ENCODE peak calls at places on chromosome 9, in four cellular contexts. One of them, this sample, is unnamed. For H3K27me3, the result is how much of the 10 kb centered on the place peaks cover.

GRCh38 chr9:35560625-35561337 is 44.3 kb upstream of the TESK1 start:
- DNase-seq in psoas muscle: peak
- DNase-seq in RWPE2: no peak
- DNase-seq in tibial nerve: no peak
- DNase-seq in this sample: no peak

GRCh38 chr9:72882117-72882775 is 70.6 kb downstream of the ALDH1A1 start:
- DNase-seq in psoas muscle: peak
- DNase-seq in RWPE2: no peak
- DNase-seq in tibial nerve: no peak
- DNase-seq in this sample: no peak

GRCh38 chr9:24459898-24460297 is 85.8 kb downstream of the IZUMO3 start:
- DNase-seq in psoas muscle: no peak
- DNase-seq in RWPE2: no peak
- DNase-seq in tibial nerve: no peak
- DNase-seq in this sample: no peak

GRCh38 chr9:16625831-16626230 is 244.6 kb downstream of the BNC2 start:
- DNase-seq in psoas muscle: no peak
- DNase-seq in RWPE2: no peak
- DNase-seq in tibial nerve: no peak
- DNase-seq in this sample: no peak

GRCh38 chr9:107707419-107707837 is 217.9 kb upstream of the KLF4 start:
- DNase-seq in psoas muscle: no peak
- DNase-seq in RWPE2: no peak
- DNase-seq in tibial nerve: no peak
- DNase-seq in this sample: no peak

GRCh38 chr9:30197954-30198353 is 2186.5 kb upstream of the ACO1 start:
- DNase-seq in psoas muscle: no peak
- DNase-seq in RWPE2: no peak
- DNase-seq in tibial nerve: no peak
- DNase-seq in this sample: no peak

GRCh38 chr9:124297553-124297905 is 39.8 kb downstream of the NEK6 start:
- DNase-seq in psoas muscle: peak
- DNase-seq in RWPE2: peak
- DNase-seq in tibial nerve: peak
- DNase-seq in this sample: no peak

GRCh38 chr9:122058051-122058450 is 35.1 kb downstream of the TTLL11 start:
- DNase-seq in psoas muscle: no peak
- DNase-seq in RWPE2: no peak
- DNase-seq in tibial nerve: no peak
- DNase-seq in this sample: no peak

GRCh38 chr9:1303911-1304310 is 253.8 kb downstream of the DMRT2 start:
- DNase-seq in psoas muscle: no peak
- DNase-seq in RWPE2: no peak
- DNase-seq in tibial nerve: no peak
- DNase-seq in this sample: no peak

GRCh38 chr9:21505425-21506179 is 23.5 kb upstream of the IFNE start:
- DNase-seq in psoas muscle: no peak
- DNase-seq in RWPE2: no peak
- DNase-seq in tibial nerve: no peak
- DNase-seq in this sample: no peak

GRCh38 chr9:129898205-129898604 is 62.9 kb downstream of the USP20 start:
- DNase-seq in psoas muscle: no peak
- DNase-seq in RWPE2: no peak
- DNase-seq in tibial nerve: no peak
- DNase-seq in this sample: no peak

GRCh38 chr9:83572524-83572923 is 34.3 kb upstream of the FRMD3 start:
- DNase-seq in psoas muscle: no peak
- DNase-seq in RWPE2: no peak
- DNase-seq in tibial nerve: peak
- DNase-seq in this sample: no peak

GRCh38 chr9:136047076-136047774 is 47.9 kb downstream of the NACC2 start:
- DNase-seq in psoas muscle: no peak
- DNase-seq in RWPE2: no peak
- DNase-seq in tibial nerve: no peak
- DNase-seq in this sample: no peak

GRCh38 chr9:90965141-90965910 is 163.7 kb downstream of the SYK start:
- DNase-seq in psoas muscle: no peak
- DNase-seq in RWPE2: no peak
- DNase-seq in tibial nerve: no peak
- DNase-seq in this sample: no peak

GRCh38 chr9:2837915-2838314 is 6.0 kb downstream of the PUM3 start:
- DNase-seq in psoas muscle: no peak
- DNase-seq in RWPE2: no peak
- DNase-seq in tibial nerve: no peak
- DNase-seq in this sample: no peak

GRCh38 chr9:9117866-9118265 is 1318.3 kb upstream of the DMAC1 start:
- DNase-seq in psoas muscle: no peak
- DNase-seq in RWPE2: no peak
- DNase-seq in tibial nerve: no peak
- DNase-seq in this sample: no peak

GRCh38 chr9:122819791-122820489 is 8.4 kb downstream of the PDCL start:
- DNase-seq in psoas muscle: no peak
- DNase-seq in RWPE2: no peak
- DNase-seq in tibial nerve: no peak
- DNase-seq in this sample: no peak

GRCh38 chr9:110802416-110803035 is 133.9 kb downstream of the MUSK start:
- DNase-seq in psoas muscle: no peak
- DNase-seq in RWPE2: no peak
- DNase-seq in tibial nerve: peak
- DNase-seq in this sample: no peak

GRCh38 chr9:12464910-12465512 is 228.2 kb upstream of the TYRP1 start:
- DNase-seq in psoas muscle: no peak
- DNase-seq in RWPE2: no peak
- DNase-seq in tibial nerve: peak
- DNase-seq in this sample: no peak

GRCh38 chr9:34577635-34578240 is 11.8 kb downstream of the CNTFR start:
- DNase-seq in psoas muscle: no peak
- DNase-seq in RWPE2: no peak
- DNase-seq in tibial nerve: no peak
- DNase-seq in this sample: no peak

GRCh38 chr9:121773954-121774714 is 122.7 kb downstream of the DAB2IP start:
- DNase-seq in psoas muscle: peak
- DNase-seq in RWPE2: peak
- DNase-seq in tibial nerve: no peak
- DNase-seq in this sample: no peak

GRCh38 chr9:72945391-72945790 is 7.5 kb downstream of the ALDH1A1 start:
- DNase-seq in psoas muscle: no peak
- DNase-seq in RWPE2: no peak
- DNase-seq in tibial nerve: no peak
- DNase-seq in this sample: no peak

GRCh38 chr9:135561391-135562234 is at the start of gene PAEP:
- DNase-seq in psoas muscle: no peak
- DNase-seq in RWPE2: peak
- DNase-seq in tibial nerve: no peak
- DNase-seq in this sample: no peak

GRCh38 chr9:73143606-73144328 is 7.9 kb upstream of the ANXA1 start:
- DNase-seq in psoas muscle: no peak
- DNase-seq in RWPE2: no peak
- DNase-seq in tibial nerve: no peak
- DNase-seq in this sample: no peak

GRCh38 chr9:130106860-130107848 is 53.4 kb downstream of the GPR107 start:
- DNase-seq in psoas muscle: peak
- DNase-seq in RWPE2: no peak
- DNase-seq in tibial nerve: peak
- DNase-seq in this sample: peak

GRCh38 chr9:111720170-111720569 is 58.8 kb downstream of the GNG10 start:
- DNase-seq in psoas muscle: no peak
- DNase-seq in RWPE2: no peak
- DNase-seq in tibial nerve: no peak
- DNase-seq in this sample: no peak

GRCh38 chr9:109831996-109832395 is 52.0 kb downstream of the PALM2AKAP2 start:
- DNase-seq in psoas muscle: no peak
- DNase-seq in RWPE2: no peak
- DNase-seq in tibial nerve: no peak
- DNase-seq in this sample: no peak

GRCh38 chr9:37840560-37841194 is 40.1 kb downstream of the DCAF10 start:
- DNase-seq in psoas muscle: no peak
- DNase-seq in RWPE2: peak
- DNase-seq in tibial nerve: no peak
- DNase-seq in this sample: no peak

GRCh38 chr9:69549310-69550202 is 122.6 kb downstream of the APBA1 start:
- DNase-seq in psoas muscle: no peak
- DNase-seq in RWPE2: no peak
- DNase-seq in tibial nerve: peak
- DNase-seq in this sample: peak
- TF ChIP-seq CTCF in psoas muscle: peak
- TF ChIP-seq CTCF in RWPE2: peak
- TF ChIP-seq CTCF in tibial nerve: peak
- TF ChIP-seq CTCF in this sample: peak

GRCh38 chr9:131330814-131331600 is 41.5 kb downstream of the PLPP7 start:
- DNase-seq in psoas muscle: no peak
- DNase-seq in RWPE2: no peak
- DNase-seq in tibial nerve: no peak
- DNase-seq in this sample: no peak
- H3K4me3 ChIP-seq in psoas muscle: no peak
- H3K4me3 ChIP-seq in RWPE2: no peak
- H3K4me3 ChIP-seq in tibial nerve: no peak
- H3K4me3 ChIP-seq in this sample: no peak

DNA sequence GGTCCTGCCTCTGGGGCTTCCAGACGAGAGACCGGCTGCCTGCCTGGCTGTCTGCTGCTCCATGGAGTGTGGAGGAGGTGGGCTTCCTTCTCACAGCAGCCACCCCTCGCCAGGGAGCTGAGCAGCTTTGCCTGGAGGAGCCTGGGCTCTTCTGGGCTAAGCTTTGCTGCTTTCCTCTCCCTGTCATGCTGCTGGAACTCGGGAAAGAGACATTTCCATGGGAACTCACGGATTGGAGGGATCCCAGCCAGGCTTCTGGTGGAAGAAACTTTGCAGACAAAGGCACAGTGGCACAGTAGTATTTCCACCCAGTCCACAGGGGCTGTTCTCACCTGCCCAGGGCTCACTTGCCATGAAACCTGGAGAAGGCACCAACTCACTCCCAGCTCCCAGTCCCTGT is 5.6 kb upstream of the NTNG2 start:
- DNase-seq in psoas muscle: no peak
- DNase-seq in RWPE2: no peak
- DNase-seq in tibial nerve: no peak
- DNase-seq in this sample: no peak
- H3K27me3 ChIP-seq in psoas muscle: under half
- H3K27me3 ChIP-seq in RWPE2: under half
- H3K27me3 ChIP-seq in tibial nerve: under half
- H3K27me3 ChIP-seq in this sample: under half

DNA sequence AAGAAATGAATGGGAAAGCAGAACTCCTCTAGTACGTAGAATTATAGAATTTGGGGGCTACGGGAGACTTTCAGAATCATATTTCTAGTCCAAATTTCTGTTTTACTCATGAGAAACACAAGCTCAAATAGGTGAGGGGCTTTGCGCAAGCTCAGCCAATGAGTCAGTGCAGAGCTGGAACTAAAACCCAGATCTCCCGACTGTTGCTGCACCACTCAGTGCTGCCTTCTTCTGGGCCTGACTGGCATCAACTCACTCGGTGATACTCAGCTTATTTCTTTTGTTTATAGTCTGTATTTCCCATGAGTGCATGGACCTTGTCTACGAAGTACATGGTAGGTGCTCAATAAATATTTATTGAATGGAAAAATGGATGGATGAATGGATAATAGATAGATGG is 280.2 kb downstream of the CDK5RAP2 start:
- DNase-seq in psoas muscle: no peak
- DNase-seq in RWPE2: no peak
- DNase-seq in tibial nerve: no peak
- DNase-seq in this sample: no peak
- TF ChIP-seq CTCF in psoas muscle: no peak
- TF ChIP-seq CTCF in RWPE2: no peak
- TF ChIP-seq CTCF in tibial nerve: no peak
- TF ChIP-seq CTCF in this sample: no peak

DNA sequence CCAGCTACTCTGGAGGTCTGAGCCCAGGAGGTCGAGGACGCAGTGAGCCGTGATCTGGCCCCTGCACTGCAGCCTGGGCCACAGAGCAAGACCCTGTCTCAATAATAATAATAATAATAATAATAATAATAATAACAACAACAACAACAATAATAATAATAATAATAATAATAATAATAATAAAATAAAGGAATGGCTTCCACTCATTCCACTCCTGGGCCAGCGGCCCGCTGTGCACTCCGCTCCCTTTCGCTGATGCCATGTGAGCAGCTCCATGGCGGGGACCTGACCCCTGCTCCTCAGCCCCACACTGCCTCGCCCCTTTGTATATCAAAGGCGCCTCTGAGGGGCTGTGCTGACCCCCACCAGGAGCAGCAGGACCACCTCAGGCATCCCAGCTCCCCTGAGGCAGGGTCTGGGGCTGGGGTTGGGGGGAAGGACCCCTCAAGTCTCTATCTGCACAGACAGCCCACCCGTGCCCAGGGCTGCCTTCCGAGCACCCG is 20.0 kb downstream of the GBGT1 start:
- DNase-seq in psoas muscle: no peak
- DNase-seq in RWPE2: no peak
- DNase-seq in tibial nerve: no peak
- DNase-seq in this sample: no peak
- H3K4me3 ChIP-seq in psoas muscle: peak
- H3K4me3 ChIP-seq in RWPE2: no peak
- H3K4me3 ChIP-seq in tibial nerve: peak
- H3K4me3 ChIP-seq in this sample: peak

DNA sequence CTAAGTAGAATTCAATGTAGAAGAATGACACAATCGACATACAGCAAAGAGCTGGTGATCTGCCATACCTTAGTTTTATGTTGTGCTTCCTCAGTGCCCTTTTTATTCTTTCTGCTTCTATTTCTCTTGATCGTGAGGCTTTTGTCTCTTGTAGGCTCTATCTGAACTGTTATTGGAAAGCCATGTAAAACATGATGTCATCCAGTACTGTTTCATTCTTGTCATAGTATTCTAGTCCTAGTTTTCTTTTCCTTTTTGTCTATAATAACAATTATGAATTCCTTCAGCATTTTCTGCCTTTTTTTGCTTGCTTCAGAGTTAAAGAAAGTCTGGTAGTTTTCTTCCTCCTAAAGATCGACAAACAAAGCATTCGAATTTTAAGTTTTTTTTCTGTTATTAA is 454.4 kb downstream of the TLE4 start:
- DNase-seq in psoas muscle: no peak
- DNase-seq in RWPE2: no peak
- DNase-seq in tibial nerve: no peak
- DNase-seq in this sample: no peak
- H3K27me3 ChIP-seq in psoas muscle: under half
- H3K27me3 ChIP-seq in RWPE2: under half
- H3K27me3 ChIP-seq in tibial nerve: under half
- H3K27me3 ChIP-seq in this sample: under half

GRCh38 chr9:93379051-93379450 is 72.4 kb upstream of the FAM120A start:
- DNase-seq in psoas muscle: no peak
- DNase-seq in RWPE2: no peak
- DNase-seq in tibial nerve: no peak
- DNase-seq in this sample: no peak
- TF ChIP-seq CTCF in psoas muscle: no peak
- TF ChIP-seq CTCF in RWPE2: peak
- TF ChIP-seq CTCF in tibial nerve: no peak
- TF ChIP-seq CTCF in this sample: no peak